ENCODE peak calls at places on chromosomes 13 and 19, in six cellular contexts. One of them, this sample, is unnamed.
A peak's percentile ranks its signal among the peaks of the same experiment; 100 is the strongest.

GRCh38 chr19:10270180-10270615 is 722 bp upstream of the ICAM1 start:
- DNase-seq in cardiac muscle cell: no peak
- DNase-seq in omental fat pad: peak; percentile 52
- DNase-seq in lower leg skin: peak; percentile 95
- DNase-seq in breast epithelium: no peak
- DNase-seq in NB4: peak; percentile 100
- DNase-seq in this sample: no peak

GRCh38 chr13:48942131-48942530 is 33.6 kb upstream of the FNDC3A start:
- DNase-seq in cardiac muscle cell: no peak
- DNase-seq in omental fat pad: no peak
- DNase-seq in lower leg skin: no peak
- DNase-seq in breast epithelium: no peak
- DNase-seq in NB4: no peak
- DNase-seq in this sample: no peak

GRCh38 chr13:25881946-25882574 is 169.8 kb downstream of the SHISA2 start:
- DNase-seq in cardiac muscle cell: no peak
- DNase-seq in omental fat pad: no peak
- DNase-seq in lower leg skin: no peak
- DNase-seq in breast epithelium: no peak
- DNase-seq in NB4: no peak
- DNase-seq in this sample: no peak

GRCh38 chr13:39641645-39642044 is 13.8 kb upstream of the COG6 start:
- DNase-seq in cardiac muscle cell: no peak
- DNase-seq in omental fat pad: no peak
- DNase-seq in lower leg skin: no peak
- DNase-seq in breast epithelium: no peak
- DNase-seq in NB4: peak; percentile 52
- DNase-seq in this sample: no peak

GRCh38 chr13:28741080-28741479 is 22.3 kb upstream of the SLC46A3 start:
- DNase-seq in cardiac muscle cell: no peak
- DNase-seq in omental fat pad: no peak
- DNase-seq in lower leg skin: no peak
- DNase-seq in breast epithelium: no peak
- DNase-seq in NB4: no peak
- DNase-seq in this sample: no peak

GRCh38 chr13:50198508-50198907 is 183.3 kb downstream of the KCNRG start:
- DNase-seq in cardiac muscle cell: no peak
- DNase-seq in omental fat pad: no peak
- DNase-seq in lower leg skin: no peak
- DNase-seq in breast epithelium: no peak
- DNase-seq in NB4: peak; percentile 71
- DNase-seq in this sample: no peak

GRCh38 chr19:10871711-10872550 is 578 bp downstream of the CARM1 start:
- DNase-seq in cardiac muscle cell: peak; percentile 60
- DNase-seq in omental fat pad: no peak
- DNase-seq in lower leg skin: peak; percentile 91
- DNase-seq in breast epithelium: peak; percentile 54
- DNase-seq in NB4: peak; percentile 42
- DNase-seq in this sample: peak; percentile 77

GRCh38 chr13:24267801-24268200 is 41.6 kb upstream of the C1QTNF9 start:
- DNase-seq in cardiac muscle cell: no peak
- DNase-seq in omental fat pad: no peak
- DNase-seq in lower leg skin: peak; percentile 31
- DNase-seq in breast epithelium: no peak
- DNase-seq in NB4: no peak
- DNase-seq in this sample: no peak

GRCh38 chr13:39025433-39025839 is 12.5 kb downstream of the PROSER1 start:
- DNase-seq in cardiac muscle cell: no peak
- DNase-seq in omental fat pad: no peak
- DNase-seq in lower leg skin: no peak
- DNase-seq in breast epithelium: peak; percentile 73
- DNase-seq in NB4: no peak
- DNase-seq in this sample: no peak

GRCh38 chr19:45955905-45956608 is 17.6 kb downstream of the NOVA2 start:
- DNase-seq in cardiac muscle cell: no peak
- DNase-seq in omental fat pad: no peak
- DNase-seq in lower leg skin: no peak
- DNase-seq in breast epithelium: peak; percentile 30
- DNase-seq in NB4: peak; percentile 70
- DNase-seq in this sample: no peak

GRCh38 chr13:85140192-85140591 is 659.0 kb downstream of the SLITRK6 start:
- DNase-seq in cardiac muscle cell: no peak
- DNase-seq in omental fat pad: no peak
- DNase-seq in lower leg skin: no peak
- DNase-seq in breast epithelium: no peak
- DNase-seq in NB4: no peak
- DNase-seq in this sample: no peak

GRCh38 chr19:1512671-1513491 is at the start of gene ADAMTSL5:
- DNase-seq in cardiac muscle cell: peak; percentile 67
- DNase-seq in omental fat pad: no peak
- DNase-seq in lower leg skin: no peak
- DNase-seq in breast epithelium: no peak
- DNase-seq in NB4: peak; percentile 74
- DNase-seq in this sample: no peak

GRCh38 chr19:2834294-2834871 is 6.9 kb upstream of the ZNF555 start:
- DNase-seq in cardiac muscle cell: no peak
- DNase-seq in omental fat pad: no peak
- DNase-seq in lower leg skin: no peak
- DNase-seq in breast epithelium: no peak
- DNase-seq in NB4: no peak
- DNase-seq in this sample: no peak

GRCh38 chr13:114259974-114260373 is 21.4 kb upstream of the UPF3A start:
- DNase-seq in cardiac muscle cell: no peak
- DNase-seq in omental fat pad: no peak
- DNase-seq in lower leg skin: no peak
- DNase-seq in breast epithelium: no peak
- DNase-seq in NB4: no peak
- DNase-seq in this sample: no peak

GRCh38 chr19:46347572-46347883 is 641 bp downstream of the PPP5C start:
- DNase-seq in cardiac muscle cell: no peak
- DNase-seq in omental fat pad: no peak
- DNase-seq in lower leg skin: no peak
- DNase-seq in breast epithelium: no peak
- DNase-seq in NB4: no peak
- DNase-seq in this sample: no peak

GRCh38 chr13:98576215-98576945 is 527 bp downstream of the STK24 start:
- DNase-seq in cardiac muscle cell: peak; percentile 60
- DNase-seq in omental fat pad: no peak
- DNase-seq in lower leg skin: peak; percentile 91
- DNase-seq in breast epithelium: peak; percentile 50
- DNase-seq in NB4: peak; percentile 63
- DNase-seq in this sample: peak; percentile 71

GRCh38 chr19:50723069-50723468 is at the start of gene CLEC11A:
- DNase-seq in cardiac muscle cell: no peak
- DNase-seq in omental fat pad: no peak
- DNase-seq in lower leg skin: peak; percentile 93
- DNase-seq in breast epithelium: peak; percentile 57
- DNase-seq in NB4: peak; percentile 95
- DNase-seq in this sample: no peak

GRCh38 chr19:48413879-48414623 is 20.6 kb downstream of the GRIN2D start:
- DNase-seq in cardiac muscle cell: no peak
- DNase-seq in omental fat pad: no peak
- DNase-seq in lower leg skin: peak; percentile 86
- DNase-seq in breast epithelium: no peak
- DNase-seq in NB4: peak; percentile 79
- DNase-seq in this sample: no peak

GRCh38 chr19:55437410-55437809 is 5.7 kb downstream of the SHISA7 start:
- DNase-seq in cardiac muscle cell: peak; percentile 90
- DNase-seq in omental fat pad: no peak
- DNase-seq in lower leg skin: no peak
- DNase-seq in breast epithelium: no peak
- DNase-seq in NB4: peak; percentile 67
- DNase-seq in this sample: no peak

GRCh38 chr19:6999938-7000732 is 21.1 kb downstream of the MBD3L2B start:
- DNase-seq in cardiac muscle cell: no peak
- DNase-seq in omental fat pad: no peak
- DNase-seq in lower leg skin: no peak
- DNase-seq in breast epithelium: no peak
- DNase-seq in NB4: peak; percentile 30
- DNase-seq in this sample: no peak

GRCh38 chr19:7007859-7008258 is 13.4 kb downstream of the MBD3L2B start:
- DNase-seq in cardiac muscle cell: no peak
- DNase-seq in omental fat pad: no peak
- DNase-seq in lower leg skin: no peak
- DNase-seq in breast epithelium: no peak
- DNase-seq in NB4: no peak
- DNase-seq in this sample: no peak

GRCh38 chr19:7006305-7006704 is 14.9 kb downstream of the MBD3L2B start:
- DNase-seq in cardiac muscle cell: no peak
- DNase-seq in omental fat pad: no peak
- DNase-seq in lower leg skin: no peak
- DNase-seq in breast epithelium: no peak
- DNase-seq in NB4: no peak
- DNase-seq in this sample: no peak

GRCh38 chr19:7000816-7001215 is 20.4 kb downstream of the MBD3L2B start:
- DNase-seq in cardiac muscle cell: no peak
- DNase-seq in omental fat pad: no peak
- DNase-seq in lower leg skin: no peak
- DNase-seq in breast epithelium: no peak
- DNase-seq in NB4: no peak
- DNase-seq in this sample: no peak

GRCh38 chr19:7004313-7004931 is 16.8 kb downstream of the MBD3L2B start:
- DNase-seq in cardiac muscle cell: peak; percentile 1
- DNase-seq in omental fat pad: no peak
- DNase-seq in lower leg skin: no peak
- DNase-seq in breast epithelium: no peak
- DNase-seq in NB4: peak; percentile 67
- DNase-seq in this sample: no peak
- TF ChIP-seq CTCF in cardiac muscle cell: peak; percentile 62
- TF ChIP-seq CTCF in omental fat pad: no peak
- TF ChIP-seq CTCF in lower leg skin: no peak
- TF ChIP-seq CTCF in breast epithelium: no peak
- TF ChIP-seq CTCF in NB4: peak; percentile 63
- TF ChIP-seq CTCF in this sample: peak; percentile 87

GRCh38 chr13:111460548-111461444 is 140.4 kb downstream of the TEX29 start:
- DNase-seq in cardiac muscle cell: peak; percentile 66
- DNase-seq in omental fat pad: no peak
- DNase-seq in lower leg skin: peak; percentile 86
- DNase-seq in breast epithelium: peak; percentile 23
- DNase-seq in NB4: peak; percentile 43
- DNase-seq in this sample: peak; percentile 70
- TF ChIP-seq CTCF in cardiac muscle cell: peak; percentile 34
- TF ChIP-seq CTCF in omental fat pad: no peak
- TF ChIP-seq CTCF in lower leg skin: no peak
- TF ChIP-seq CTCF in breast epithelium: no peak
- TF ChIP-seq CTCF in NB4: peak; percentile 29
- TF ChIP-seq CTCF in this sample: peak; percentile 69

GRCh38 chr13:31089649-31090048 is 72.1 kb downstream of the HSPH1 start:
- DNase-seq in cardiac muscle cell: no peak
- DNase-seq in omental fat pad: no peak
- DNase-seq in lower leg skin: peak; percentile 66
- DNase-seq in breast epithelium: no peak
- DNase-seq in NB4: no peak
- DNase-seq in this sample: no peak

GRCh38 chr13:31088826-31089420 is 72.8 kb downstream of the HSPH1 start:
- DNase-seq in cardiac muscle cell: no peak
- DNase-seq in omental fat pad: no peak
- DNase-seq in lower leg skin: peak; percentile 57
- DNase-seq in breast epithelium: no peak
- DNase-seq in NB4: no peak
- DNase-seq in this sample: no peak

GRCh38 chr13:31092631-31093030 is 69.1 kb downstream of the HSPH1 start:
- DNase-seq in cardiac muscle cell: no peak
- DNase-seq in omental fat pad: no peak
- DNase-seq in lower leg skin: peak; percentile 42
- DNase-seq in breast epithelium: no peak
- DNase-seq in NB4: peak; percentile 60
- DNase-seq in this sample: no peak

GRCh38 chr13:31090921-31091624 is 70.6 kb downstream of the HSPH1 start:
- DNase-seq in cardiac muscle cell: no peak
- DNase-seq in omental fat pad: no peak
- DNase-seq in lower leg skin: peak; percentile 83
- DNase-seq in breast epithelium: no peak
- DNase-seq in NB4: no peak
- DNase-seq in this sample: no peak

DNA sequence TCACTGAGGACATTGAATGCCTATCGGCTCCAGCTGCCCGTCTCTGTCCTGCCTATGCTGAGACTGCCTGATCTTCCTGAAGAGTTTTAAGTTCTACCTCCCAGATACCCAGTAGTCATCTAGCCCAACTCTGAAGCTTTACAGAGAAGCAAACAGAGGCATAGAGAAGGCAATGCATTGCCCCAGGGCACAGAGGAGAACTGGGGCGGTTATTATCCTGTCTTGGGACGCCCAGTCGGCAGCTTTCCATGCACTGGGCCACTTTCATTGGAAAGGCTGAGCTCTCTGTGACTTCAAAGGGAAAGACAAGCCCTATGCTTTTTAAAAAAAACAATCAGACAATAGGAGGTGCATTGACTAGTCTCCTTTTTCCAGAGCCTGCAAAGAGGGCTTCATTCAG is 71.6 kb downstream of the HSPH1 start:
- DNase-seq in cardiac muscle cell: no peak
- DNase-seq in omental fat pad: no peak
- DNase-seq in lower leg skin: no peak
- DNase-seq in breast epithelium: no peak
- DNase-seq in NB4: no peak
- DNase-seq in this sample: no peak
- TF ChIP-seq CTCF in cardiac muscle cell: no peak
- TF ChIP-seq CTCF in omental fat pad: no peak
- TF ChIP-seq CTCF in lower leg skin: no peak
- TF ChIP-seq CTCF in breast epithelium: no peak
- TF ChIP-seq CTCF in NB4: no peak
- TF ChIP-seq CTCF in this sample: no peak

GRCh38 chr19:51777570-51778460 is 16.8 kb downstream of the FPR2 start:
- DNase-seq in cardiac muscle cell: peak; percentile 87
- DNase-seq in omental fat pad: no peak
- DNase-seq in lower leg skin: peak; percentile 90
- DNase-seq in breast epithelium: peak; percentile 23
- DNase-seq in NB4: peak; percentile 90
- DNase-seq in this sample: no peak

GRCh38 chr19:51771369-51771768 is 10.4 kb downstream of the FPR2 start:
- DNase-seq in cardiac muscle cell: no peak
- DNase-seq in omental fat pad: no peak
- DNase-seq in lower leg skin: no peak
- DNase-seq in breast epithelium: no peak
- DNase-seq in NB4: peak; percentile 86
- DNase-seq in this sample: no peak

DNA sequence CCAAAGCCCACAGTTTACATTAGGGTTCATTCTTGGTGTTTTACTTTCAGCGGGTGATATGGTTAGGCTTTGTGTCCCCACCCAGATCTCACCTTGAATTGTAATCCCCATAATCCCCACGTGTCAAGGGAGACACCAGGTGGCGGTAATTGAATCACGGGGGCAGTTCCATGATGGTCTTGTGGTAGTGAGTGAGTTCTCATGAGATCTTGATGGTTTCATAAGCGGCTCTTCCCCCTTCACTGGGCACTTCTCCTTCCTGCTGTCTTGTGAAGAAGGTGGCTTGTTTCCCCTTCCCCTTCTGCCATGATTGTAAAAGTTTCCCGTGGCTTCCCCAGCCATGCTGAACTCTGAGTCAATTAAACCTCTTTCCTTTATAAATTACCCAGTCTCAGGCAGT is 12.0 kb downstream of the FPR2 start:
- DNase-seq in cardiac muscle cell: no peak
- DNase-seq in omental fat pad: no peak
- DNase-seq in lower leg skin: no peak
- DNase-seq in breast epithelium: no peak
- DNase-seq in NB4: peak; percentile 34
- DNase-seq in this sample: no peak
- TF ChIP-seq CTCF in cardiac muscle cell: no peak
- TF ChIP-seq CTCF in omental fat pad: no peak
- TF ChIP-seq CTCF in lower leg skin: no peak
- TF ChIP-seq CTCF in breast epithelium: no peak
- TF ChIP-seq CTCF in NB4: no peak
- TF ChIP-seq CTCF in this sample: no peak

GRCh38 chr13:30572859-30573275 is 44.9 kb upstream of the USPL1 start:
- DNase-seq in cardiac muscle cell: peak; percentile 18
- DNase-seq in omental fat pad: no peak
- DNase-seq in lower leg skin: no peak
- DNase-seq in breast epithelium: no peak
- DNase-seq in NB4: peak; percentile 75
- DNase-seq in this sample: no peak
- TF ChIP-seq CTCF in cardiac muscle cell: peak; percentile 42
- TF ChIP-seq CTCF in omental fat pad: no peak
- TF ChIP-seq CTCF in lower leg skin: no peak
- TF ChIP-seq CTCF in breast epithelium: no peak
- TF ChIP-seq CTCF in NB4: peak; percentile 33
- TF ChIP-seq CTCF in this sample: no peak

This sample was measured in type B pancreatic cell.